ENCODE peak calls at places on chromosome 5, in ten cellular contexts. G, X, N, E, S, K, Z, R, H and J are unnamed samples.

GRCh38 chr5:154608531-154609011 is 130.5 kb upstream of the HAND1 start:
- DNase-seq in G (no peak), K (no peak), Z (no peak), X (no peak), E (no peak), R (no peak), S (no peak), N (no peak), H (no peak), J (no peak)

GRCh38 chr5:13746026-13746425 is 198.5 kb downstream of the DNAH5 start:
- DNase-seq in G (no peak), H (no peak), S (no peak), E (no peak), K (no peak), N (no peak), R (no peak), Z (peak; percentile 36), X (no peak), J (no peak)

GRCh38 chr5:438481-438981 is 4.4 kb upstream of the EXOC3 start:
- DNase-seq in G (no peak), N (no peak), R (no peak), K (no peak), X (no peak), E (peak; percentile 10), Z (no peak), S (no peak), H (no peak), J (no peak)

GRCh38 chr5:56861893-56862485 is 46.6 kb downstream of the MAP3K1 start:
- DNase-seq in X (no peak), G (no peak), N (no peak), S (no peak), K (no peak), R (no peak), Z (peak; percentile 54), E (no peak), H (no peak), J (no peak)

GRCh38 chr5:176868126-176868525 is 31.0 kb downstream of the HK3 start:
- DNase-seq in S (no peak), E (no peak), Z (no peak), N (no peak), H (no peak), X (no peak), K (no peak), G (no peak), R (no peak), J (no peak)

GRCh38 chr5:95631991-95632675 is 12.2 kb downstream of the GPR150 start:
- DNase-seq in Z (peak; percentile 70), G (peak; percentile 65), R (peak; percentile 38), H (peak; percentile 75), X (peak; percentile 29), S (peak; percentile 48), K (no peak), E (no peak), N (no peak), J (no peak)

GRCh38 chr5:54063817-54064216 is 246.6 kb downstream of the ARL15 start:
- DNase-seq in R (no peak), G (no peak), N (no peak), X (no peak), Z (no peak), S (peak; percentile 18), E (no peak), H (no peak), K (peak; percentile 84), J (no peak)

GRCh38 chr5:169178269-169178668 is 122.7 kb downstream of the SLIT3 start:
- DNase-seq in K (no peak), S (no peak), H (no peak), X (no peak), N (no peak), G (no peak), E (no peak), Z (no peak), R (no peak), J (no peak)

GRCh38 chr5:157903117-157903450 is 44.1 kb upstream of the CLINT1 start:
- DNase-seq in S (no peak), H (no peak), K (no peak), N (no peak), G (no peak), X (no peak), E (no peak), Z (peak; percentile 44), R (no peak), J (no peak)

GRCh38 chr5:159082491-159082890 is 17.2 kb downstream of the EBF1 start:
- DNase-seq in Z (no peak), H (no peak), N (no peak), S (no peak), K (no peak), G (no peak), R (no peak), X (no peak), E (no peak), J (no peak)

GRCh38 chr5:14509556-14509955 is 72.0 kb upstream of the OTULINL start:
- DNase-seq in R (no peak), E (no peak), K (no peak), H (no peak), X (no peak), N (no peak), Z (no peak), G (no peak), S (no peak), J (no peak)

GRCh38 chr5:106376522-106376921 is 1294.2 kb downstream of the EFNA5 start:
- DNase-seq in H (no peak), R (no peak), E (no peak), K (no peak), Z (peak; percentile 47), X (peak; percentile 22), G (no peak), S (peak; percentile 50), N (no peak), J (no peak)

GRCh38 chr5:53472279-53472678 is 8.2 kb upstream of the FST start:
- DNase-seq in Z (peak; percentile 73), X (no peak), K (no peak), N (no peak), G (no peak), R (no peak), H (no peak), E (no peak), S (no peak), J (no peak)

GRCh38 chr5:174316326-174316725 is 270.8 kb downstream of the NSG2 start:
- DNase-seq in X (no peak), Z (no peak), H (no peak), E (no peak), R (no peak), K (no peak), N (no peak), G (no peak), S (no peak), J (no peak)

GRCh38 chr5:172642046-172642409 is 965 bp downstream of the NEURL1B start:
- DNase-seq in Z (no peak), R (no peak), G (no peak), E (no peak), H (no peak), K (no peak), S (no peak), N (no peak), X (no peak), J (no peak)
- TF ChIP-seq CTCF in Z (no peak), R (no peak), G (no peak), E (no peak), H (no peak), K (no peak), S (no peak), N (no peak), X (no peak), J (no peak)

GRCh38 chr5:150272531-150272930 is 17.0 kb downstream of the CAMK2A start:
- DNase-seq in E (no peak), Z (peak; percentile 48), K (no peak), G (peak; percentile 59), X (no peak), H (no peak), S (no peak), N (peak; percentile 34), R (no peak), J (peak; percentile 66)
- TF ChIP-seq CTCF in E (no peak), Z (peak; percentile 69), K (peak; percentile 68), G (peak; percentile 52), X (peak; percentile 59), H (no peak), S (peak; percentile 56), N (peak; percentile 46), R (peak; percentile 9), J (peak; percentile 92)

DNA sequence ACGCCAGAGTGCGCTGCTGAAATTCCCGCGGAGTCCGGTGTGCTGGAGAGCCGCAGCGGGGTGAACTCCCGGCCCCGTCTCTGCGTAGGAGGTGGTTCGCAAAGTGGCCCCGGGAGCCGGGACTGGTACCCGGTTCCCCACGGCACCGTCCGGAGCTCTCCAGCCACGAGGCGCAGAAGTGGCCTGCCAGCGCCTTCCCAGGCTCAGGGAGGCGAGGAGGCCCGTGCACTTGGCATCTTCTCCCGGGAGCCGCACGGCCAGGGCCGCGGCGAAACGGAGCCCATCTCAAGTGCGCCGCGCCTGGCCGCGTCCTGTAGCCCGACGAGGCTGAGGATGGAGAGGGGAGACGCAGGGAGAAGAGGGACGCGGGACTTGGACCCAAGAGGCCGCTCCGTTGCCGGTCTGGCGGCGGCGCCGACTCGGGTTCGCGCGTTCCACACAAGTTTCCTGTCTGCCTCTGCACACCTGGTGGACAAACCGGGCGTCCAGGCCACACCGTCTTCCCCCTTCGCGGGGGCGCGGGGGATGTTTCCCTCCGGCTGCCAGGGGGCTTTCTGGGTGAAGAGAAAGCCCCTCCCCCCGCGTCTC is 1.0 kb upstream of the IRX1 start:
- DNase-seq in N (no peak), Z (no peak), E (no peak), S (no peak), K (no peak), X (no peak), G (peak; percentile 51), R (peak; percentile 31), H (no peak), J (no peak)
- TF ChIP-seq CTCF in N (no peak), Z (no peak), E (no peak), S (no peak), K (no peak), X (no peak), G (peak; percentile 23), R (no peak), H (no peak), J (no peak)

DNA sequence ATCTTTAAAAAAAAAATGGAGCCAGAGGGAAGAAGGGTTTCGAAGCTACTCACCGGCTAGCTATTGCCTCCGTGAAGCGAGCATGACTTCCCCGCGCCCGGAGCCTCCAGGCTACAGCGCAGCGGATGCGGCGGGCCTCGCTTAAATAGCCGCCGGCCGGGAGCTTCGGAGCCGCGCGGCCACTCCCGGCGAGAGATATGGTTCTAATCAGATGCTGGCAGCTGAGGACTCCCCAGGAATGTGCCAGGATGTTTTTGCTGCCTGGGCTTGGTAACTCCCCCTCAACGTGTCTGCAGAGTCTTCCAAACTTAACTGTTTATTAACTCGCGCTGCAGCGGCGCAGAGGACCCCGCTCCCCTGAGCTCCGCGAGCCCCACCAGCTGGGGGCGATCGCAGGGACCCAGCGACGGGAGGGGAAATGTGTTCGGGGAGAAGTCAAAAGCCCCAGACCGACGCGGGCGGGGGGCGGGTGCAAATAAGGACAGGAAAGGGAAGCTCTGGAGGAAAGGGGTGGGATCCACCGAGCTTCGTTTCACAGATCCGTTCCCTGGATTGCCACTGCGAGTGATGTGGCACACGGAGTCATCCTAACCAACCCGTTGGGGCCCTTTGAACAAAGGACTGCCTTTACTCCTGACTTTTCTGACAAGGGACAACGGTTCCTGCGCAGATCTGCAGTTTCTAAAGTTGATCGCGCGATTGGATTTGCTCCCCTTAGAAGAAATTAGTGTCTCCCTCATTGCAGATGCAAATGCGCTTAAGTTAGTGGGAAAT is at the start of gene DAB2:
- DNase-seq in S (peak; percentile 84), E (peak; percentile 18), Z (peak; percentile 52), H (peak; percentile 33), N (peak; percentile 92), X (peak; percentile 94), G (peak; percentile 90), R (peak; percentile 79), K (peak; percentile 96), J (peak; percentile 19)
- TF ChIP-seq CTCF in S (peak; percentile 82), E (no peak), Z (peak; percentile 47), H (peak; percentile 34), N (peak; percentile 64), X (peak; percentile 78), G (peak; percentile 69), R (no peak), K (peak; percentile 89), J (peak; percentile 41)